ENCODE peak calls at places on chromosomes 7 and 10, in nine cellular contexts. X, V, Q, O, U, Y, F, D and W are unnamed samples.

GRCh38 chr10:102113956-102114857 is 6.0 kb downstream of the LDB1 start:
- ATAC-seq in U (peak; percentile 3), Y (peak; percentile 3), X (peak; percentile 10), Q (peak; percentile 16), D (no peak), V (peak; percentile 16), F (peak; percentile 5), O (peak; percentile 16), W (peak; percentile 3)

GRCh38 chr10:3949741-3950140 is 164.7 kb upstream of the KLF6 start:
- ATAC-seq in Y (no peak), D (no peak), Q (no peak), F (no peak), V (no peak), X (no peak), O (no peak), U (no peak), W (no peak)

GRCh38 chr7:36303202-36304098 is 86.2 kb upstream of the ANLN start:
- ATAC-seq in X (peak; percentile 63), V (peak; percentile 83), Q (no peak), D (peak; percentile 90), O (no peak), U (no peak), F (peak; percentile 80), Y (peak; percentile 92), W (peak; percentile 73)

GRCh38 chr10:51643734-51644133 is 55.7 kb downstream of the CSTF2T start:
- ATAC-seq in Y (peak; percentile 56), V (no peak), X (no peak), O (no peak), Q (no peak), D (no peak), U (no peak), F (no peak), W (no peak)

GRCh38 chr7:103425177-103425576 is 20.8 kb downstream of the SLC26A5 start:
- ATAC-seq in X (no peak), D (no peak), U (no peak), F (no peak), O (no peak), Q (no peak), Y (no peak), V (no peak), W (no peak)

GRCh38 chr10:35661236-35661635 is 19.1 kb upstream of the FZD8 start:
- ATAC-seq in O (no peak), Y (no peak), V (no peak), F (no peak), X (no peak), Q (no peak), D (no peak), U (no peak), W (no peak)

GRCh38 chr7:36391436-36392198 is 2.0 kb downstream of the ANLN start:
- ATAC-seq in U (peak; percentile 78), Y (no peak), D (no peak), F (no peak), Q (no peak), X (no peak), V (no peak), O (no peak), W (no peak)

GRCh38 chr10:16242859-16243613 is 193.8 kb upstream of the PTER start:
- ATAC-seq in V (no peak), X (no peak), Q (no peak), F (no peak), O (no peak), Y (no peak), U (no peak), D (no peak), W (no peak)

GRCh38 chr10:23517155-23517554 is 78.3 kb downstream of the OTUD1 start:
- ATAC-seq in V (no peak), Q (no peak), U (no peak), O (no peak), F (no peak), D (no peak), Y (no peak), X (no peak), W (no peak)